ENCODE peak calls at places on chromosomes 5 and 9, in seven cellular contexts. A is amniotic stem cell; V is anterior cingulate cortex; U is HTR-8/SVneo; S is stimulated activated CD4-positive, alpha-beta T cell treated with anti-CD3 and anti-CD28 coated beads, Interleukin-4, amount 100 ng/mL, for 48 hours; F is nephron progenitor cell; K is heart right ventricle. T is an unnamed sample.

GRCh38 chr5:88142801-88143692 is 125.6 kb downstream of the TMEM161B start:
- DNase-seq in U (no peak), A (no peak), V (no peak), F (no peak), S (no peak), K (no peak), T (no peak)

GRCh38 chr5:181265092-181265671 is 4.2 kb upstream of the TRIM52 start:
- DNase-seq in V (no peak), A (no peak), S (no peak), K (no peak), F (peak; percentile 85), U (no peak), T (no peak)

GRCh38 chr9:14887149-14887548 is 23.1 kb downstream of the FREM1 start:
- DNase-seq in U (no peak), F (no peak), A (no peak), V (no peak), K (no peak), S (no peak), T (no peak)

GRCh38 chr5:15646351-15646750 is 146.4 kb downstream of the FBXL7 start:
- DNase-seq in S (no peak), F (no peak), K (no peak), U (no peak), V (no peak), A (no peak), T (no peak)

GRCh38 chr9:87441251-87441650 is 56.4 kb upstream of the DAPK1 start:
- DNase-seq in A (no peak), F (no peak), V (no peak), S (no peak), U (no peak), K (no peak), T (no peak)

GRCh38 chr5:35409361-35409760 is 179.1 kb upstream of the PRLR start:
- DNase-seq in S (no peak), K (no peak), A (no peak), F (no peak), V (no peak), U (no peak), T (no peak)

GRCh38 chr5:29697786-29698414 is 1495.6 kb upstream of the CDH6 start:
- DNase-seq in V (no peak), U (peak; percentile 45), A (no peak), K (no peak), F (peak; percentile 2), S (no peak), T (no peak)

GRCh38 chr5:27137329-27137728 is 98.9 kb upstream of the CDH9 start:
- DNase-seq in V (no peak), U (no peak), A (no peak), S (no peak), K (no peak), F (no peak), T (no peak)

GRCh38 chr9:4583001-4583400 is 79.1 kb upstream of the PLPP6 start:
- DNase-seq in U (no peak), V (no peak), S (no peak), K (no peak), F (no peak), A (no peak), T (no peak)

GRCh38 chr9:35658144-35658893 is at the start of gene CCDC107:
- DNase-seq in K (peak; percentile 87), V (peak; percentile 35), S (peak; percentile 76), A (peak; percentile 46), U (peak; percentile 65), F (peak; percentile 89), T (peak; percentile 93)

GRCh38 chr9:86298873-86299272 is 16.5 kb upstream of the ISCA1 start:
- DNase-seq in U (no peak), V (no peak), S (no peak), F (no peak), A (no peak), K (no peak), T (no peak)

GRCh38 chr9:83622814-83623633 is at the start of gene IDNK:
- DNase-seq in U (peak; percentile 38), S (peak; percentile 56), A (peak; percentile 23), V (peak; percentile 46), K (peak; percentile 72), F (peak; percentile 74), T (peak; percentile 90)

GRCh38 chr9:90044710-90045151 is 439.9 kb downstream of the GADD45G start:
- DNase-seq in F (no peak), S (no peak), V (no peak), U (no peak), K (no peak), A (no peak), T (no peak)

GRCh38 chr9:19967567-19968459 is 179.0 kb upstream of the SLC24A2 start:
- DNase-seq in U (no peak), K (no peak), V (no peak), S (no peak), A (no peak), F (no peak), T (no peak)

GRCh38 chr5:122076023-122076422 is 2.0 kb downstream of the LOX start:
- DNase-seq in S (no peak), K (no peak), U (no peak), V (no peak), A (no peak), F (no peak), T (no peak)

GRCh38 chr5:146744358-146744757 is 134.2 kb downstream of the PPP2R2B start:
- DNase-seq in K (no peak), S (no peak), V (no peak), U (peak; percentile 19), A (no peak), F (no peak), T (no peak)

GRCh38 chr5:132386644-132387286 is 17.3 kb downstream of the SLC22A5 start:
- DNase-seq in A (no peak), V (no peak), S (peak; percentile 67), U (peak; percentile 55), F (peak; percentile 59), K (peak; percentile 65), T (peak; percentile 86)

GRCh38 chr5:68303038-68303738 is 87.6 kb downstream of the PIK3R1 start:
- DNase-seq in S (peak; percentile 16), V (no peak), U (no peak), A (no peak), K (no peak), F (no peak), T (no peak)

GRCh38 chr9:109139851-109140250 is 20.1 kb upstream of the TMEM245 start:
- DNase-seq in S (no peak), F (no peak), A (no peak), K (no peak), U (no peak), V (no peak), T (no peak)

GRCh38 chr5:17438027-17438426 is 60.0 kb upstream of the TAF11L2 start:
- DNase-seq in V (no peak), A (no peak), U (no peak), F (no peak), S (no peak), K (no peak), T (no peak)

GRCh38 chr9:81879501-81879916 is 48.7 kb upstream of the SPATA31D4 start:
- DNase-seq in S (no peak), F (no peak), K (no peak), A (no peak), U (no peak), V (no peak), T (no peak)

GRCh38 chr9:86093788-86094555 is 5.4 kb downstream of the GOLM1 start:
- DNase-seq in A (no peak), S (no peak), K (no peak), F (no peak), U (no peak), V (no peak), T (no peak)

GRCh38 chr9:126702501-126703329 is 89.0 kb downstream of the LMX1B start:
- DNase-seq in F (peak; percentile 69), U (no peak), A (no peak), K (no peak), S (no peak), V (no peak), T (peak; percentile 59)

GRCh38 chr5:56128166-56128565 is 105.0 kb downstream of the ANKRD55 start:
- DNase-seq in U (no peak), A (no peak), F (no peak), S (peak; percentile 28), V (no peak), K (no peak), T (no peak)

GRCh38 chr5:77133061-77133758 is 46.1 kb upstream of the ZBED3 start:
- DNase-seq in K (peak; percentile 30), S (no peak), A (peak; percentile 95), U (peak; percentile 81), F (no peak), V (peak; percentile 10), T (no peak)

GRCh38 chr9:127586537-127586936 is 25.5 kb upstream of the STXBP1 start:
- DNase-seq in S (peak; percentile 54), U (peak; percentile 74), F (peak; percentile 77), K (peak; percentile 65), A (peak; percentile 82), V (peak; percentile 29), T (peak; percentile 86)

GRCh38 chr5:54514841-54515432 is 2.6 kb upstream of the SNX18 start:
- DNase-seq in V (no peak), A (peak; percentile 62), K (no peak), F (no peak), U (no peak), S (no peak), T (no peak)

GRCh38 chr5:117812866-117813265 is 1175.5 kb downstream of the DTWD2 start:
- DNase-seq in V (no peak), F (no peak), U (no peak), S (no peak), K (no peak), A (no peak), T (no peak)

GRCh38 chr9:101477736-101478135 is 42.2 kb upstream of the ALDOB start:
- DNase-seq in V (no peak), K (no peak), S (no peak), F (no peak), U (no peak), A (no peak), T (no peak)

GRCh38 chr5:33299621-33300208 is 141.1 kb upstream of the TARS1 start:
- DNase-seq in V (no peak), A (peak; percentile 53), K (no peak), U (peak; percentile 61), S (no peak), F (no peak), T (no peak)

GRCh38 chr9:126756876-126757415 is 47.9 kb upstream of the ZBTB43 start:
- DNase-seq in A (no peak), F (no peak), S (no peak), K (no peak), U (no peak), V (no peak), T (peak; percentile 9)

T was measured in cardiac septum.